ENCODE peak calls at places on chromosome 2, in nine cellular contexts. U, W, M, K, R, D, O, S and P are unnamed samples.
A peak's percentile ranks its signal among the peaks of the same experiment; 100 is the strongest.

GRCh38 chr2:101474752-101475384 is at the start of gene RFX8:
- DNase-seq in U (no peak), W (no peak), M (peak; percentile 95), K (no peak), R (no peak), D (no peak), O (peak; percentile 51), S (peak; percentile 96), P (peak; percentile 88)

GRCh38 chr2:181281206-181281832 is 175.9 kb upstream of the ITGA4 start:
- DNase-seq in U (no peak), W (no peak), M (no peak), K (no peak), R (no peak), D (no peak), O (no peak), S (no peak), P (no peak)

GRCh38 chr2:3180082-3180908 is 197.3 kb downstream of the EIPR1 start:
- DNase-seq in U (no peak), W (no peak), M (no peak), K (no peak), R (no peak), D (no peak), O (no peak), S (no peak), P (no peak)

GRCh38 chr2:134727385-134727784 is 8.6 kb upstream of the TMEM163 start:
- DNase-seq in U (no peak), W (no peak), M (no peak), K (no peak), R (no peak), D (no peak), O (no peak), S (no peak), P (no peak)

GRCh38 chr2:39065616-39066015 is 55.2 kb downstream of the SOS1 start:
- DNase-seq in U (no peak), W (no peak), M (no peak), K (no peak), R (no peak), D (no peak), O (no peak), S (no peak), P (no peak)

GRCh38 chr2:45904931-45905642 is 253.6 kb downstream of the PRKCE start:
- DNase-seq in U (no peak), W (no peak), M (no peak), K (peak; percentile 75), R (no peak), D (no peak), O (no peak), S (no peak), P (no peak)

GRCh38 chr2:60550151-60550983 is 3.1 kb downstream of the BCL11A start:
- DNase-seq in U (peak; percentile 85), W (peak; percentile 88), M (peak; percentile 82), K (peak; percentile 93), R (no peak), D (peak; percentile 89), O (peak; percentile 95), S (peak; percentile 81), P (no peak)

GRCh38 chr2:170409164-170409535 is 231.2 kb downstream of the MYO3B start:
- DNase-seq in U (peak; percentile 66), W (peak; percentile 69), M (peak; percentile 61), K (peak; percentile 75), R (peak; percentile 15), D (peak; percentile 57), O (peak; percentile 94), S (peak; percentile 80), P (no peak)

GRCh38 chr2:131030478-131030971 is 62.7 kb downstream of the FAM168B start:
- DNase-seq in U (no peak), W (no peak), M (no peak), K (no peak), R (no peak), D (no peak), O (no peak), S (no peak), P (no peak)

GRCh38 chr2:130251520-130251864 is 53.3 kb upstream of the TUBA3E start:
- DNase-seq in U (no peak), W (no peak), M (no peak), K (no peak), R (no peak), D (no peak), O (no peak), S (peak; percentile 19), P (no peak)

GRCh38 chr2:160214461-160215055 is 14.5 kb upstream of the ITGB6 start:
- DNase-seq in U (peak; percentile 54), W (peak; percentile 16), M (peak; percentile 90), K (no peak), R (no peak), D (no peak), O (no peak), S (peak; percentile 79), P (peak; percentile 67)

GRCh38 chr2:233414777-233415570 is 60.7 kb downstream of the DGKD start:
- DNase-seq in U (no peak), W (no peak), M (peak; percentile 60), K (no peak), R (peak; percentile 34), D (no peak), O (no peak), S (peak; percentile 42), P (no peak)

GRCh38 chr2:190941571-190941970 is 61.0 kb downstream of the GLS start:
- DNase-seq in U (no peak), W (no peak), M (no peak), K (no peak), R (no peak), D (no peak), O (no peak), S (no peak), P (no peak)

GRCh38 chr2:238560234-238560633 is 133.5 kb downstream of the ASB1 start:
- DNase-seq in U (peak; percentile 43), W (no peak), M (no peak), K (no peak), R (no peak), D (no peak), O (peak; percentile 42), S (no peak), P (no peak)

GRCh38 chr2:228181098-228182019 is at the start of gene SPHKAP:
- DNase-seq in U (no peak), W (no peak), M (no peak), K (peak; percentile 11), R (no peak), D (no peak), O (peak; percentile 58), S (peak; percentile 14), P (no peak)

GRCh38 chr2:31831585-31831984 is 179.2 kb downstream of the MEMO1 start:
- DNase-seq in U (no peak), W (no peak), M (peak; percentile 61), K (no peak), R (no peak), D (no peak), O (no peak), S (no peak), P (no peak)

GRCh38 chr2:153163055-153163454 is 315.5 kb downstream of the RPRM start:
- DNase-seq in U (no peak), W (peak; percentile 9), M (no peak), K (peak; percentile 38), R (no peak), D (no peak), O (peak; percentile 89), S (no peak), P (no peak)

GRCh38 chr2:191328150-191328809 is 83.1 kb downstream of the MYO1B start:
- DNase-seq in U (no peak), W (no peak), M (no peak), K (no peak), R (no peak), D (no peak), O (no peak), S (no peak), P (no peak)

GRCh38 chr2:132588576-132588975 is 81.4 kb downstream of the LYPD1 start:
- DNase-seq in U (no peak), W (no peak), M (no peak), K (no peak), R (no peak), D (no peak), O (no peak), S (no peak), P (no peak)

GRCh38 chr2:42828487-42829416 is 36.4 kb upstream of the HAAO start:
- DNase-seq in U (peak; percentile 80), W (peak; percentile 49), M (peak; percentile 63), K (peak; percentile 85), R (no peak), D (peak; percentile 73), O (peak; percentile 91), S (peak; percentile 84), P (no peak)
- H3K4me3 ChIP-seq in U (no peak overlapping the region), W (no peak overlapping the region), M (no peak overlapping the region), K (no peak overlapping the region), R (no peak overlapping the region), D (no peak overlapping the region), O (no peak overlapping the region), S (no peak overlapping the region), P (no peak overlapping the region)

DNA sequence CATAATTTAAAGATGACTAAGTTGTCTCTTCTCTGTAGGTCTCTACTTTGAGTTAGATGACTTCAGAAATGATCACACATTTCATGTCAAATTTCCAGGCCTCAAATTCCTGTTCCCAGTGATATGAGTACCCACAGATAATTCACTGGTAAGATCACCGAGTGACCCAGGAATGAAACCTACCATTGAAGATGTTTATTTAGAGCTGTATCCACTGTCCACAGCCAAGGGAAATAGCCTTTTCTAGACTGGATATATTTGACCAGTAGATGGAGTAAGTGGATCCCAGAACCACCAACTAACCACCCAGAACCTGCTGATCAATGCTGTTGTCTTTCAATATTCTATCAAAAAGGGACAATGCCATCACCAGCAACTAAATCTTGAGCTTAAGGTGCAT is 238.8 kb downstream of the SLC8A1 start:
- DNase-seq in U (no peak), W (no peak), M (peak; percentile 83), K (no peak), R (no peak), D (no peak), O (peak; percentile 18), S (peak; percentile 46), P (no peak)
- TF ChIP-seq CTCF in U (peak; percentile 43), W (no peak), M (peak; percentile 65), K (peak; percentile 50), R (peak; percentile 30), D (peak; percentile 49), O (peak; percentile 33), S (peak; percentile 48), P (peak; percentile 60)

GRCh38 chr2:20227894-20228505 is 3.1 kb upstream of the SDC1 start:
- DNase-seq in U (no peak), W (no peak), M (no peak), K (peak; percentile 7), R (no peak), D (no peak), O (no peak), S (no peak), P (no peak)
- H3K27me3 ChIP-seq in U (peaks cover 29% of the 10 kb centered on the region), W (no peaks in the 10 kb centered on the region), M (no peaks in the 10 kb centered on the region), K (peaks cover 2% of the 10 kb centered on the region), R (no peaks in the 10 kb centered on the region), D (no peaks in the 10 kb centered on the region), O (peaks cover 5% of the 10 kb centered on the region), S (no peaks in the 10 kb centered on the region), P (no peaks in the 10 kb centered on the region)

GRCh38 chr2:227163445-227163997 is 484 bp downstream of the COL4A4 start:
- DNase-seq in U (no peak), W (no peak), M (no peak), K (no peak), R (no peak), D (peak; percentile 64), O (peak; percentile 47), S (no peak), P (no peak)
- H3K4me3 ChIP-seq in U (peak overlapping the region; percentile 63), W (peak overlapping the region; percentile 47), M (no peak overlapping the region), K (peak overlapping the region; percentile 54), R (peak overlapping the region; percentile 93), D (peak overlapping the region; percentile 56), O (peak overlapping the region; percentile 78), S (peak overlapping the region; percentile 25), P (peak overlapping the region; percentile 48)

GRCh38 chr2:6771539-6772365 is 94.0 kb downstream of the CMPK2 start:
- DNase-seq in U (no peak), W (no peak), M (no peak), K (peak; percentile 85), R (no peak), D (no peak), O (peak; percentile 41), S (no peak), P (no peak)
- TF ChIP-seq CTCF in U (no peak), W (no peak), M (no peak), K (peak; percentile 76), R (no peak), D (no peak), O (peak; percentile 21), S (no peak), P (no peak)